ENCODE peak calls at places on chromosomes 13 and 19, in ten cellular contexts. G, R, T, N, S, K, O, P, W and D are unnamed samples.

GRCh38 chr13:69677343-69677742 is 430.3 kb upstream of the ATXN8OS start:
- DNase-seq in G (no peak), R (no peak), T (no peak), N (no peak), S (no peak), K (no peak), O (no peak), P (no peak), W (no peak), D (no peak)

GRCh38 chr19:4327252-4327876 is 11.3 kb downstream of the STAP2 start:
- DNase-seq in G (no peak), R (no peak), T (no peak), N (peak), S (peak), K (peak), O (peak), P (no peak), W (peak), D (no peak)

GRCh38 chr19:1399745-1400144 is 1.6 kb downstream of the GAMT start:
- DNase-seq in G (no peak), R (no peak), T (no peak), N (no peak), S (no peak), K (no peak), O (no peak), P (no peak), W (no peak), D (no peak)

GRCh38 chr19:52095172-52096014 is at the start of gene ZNF841:
- DNase-seq in G (peak), R (peak), T (peak), N (peak), S (peak), K (peak), O (peak), P (peak), W (peak), D (peak)

GRCh38 chr19:5947435-5947834 is 30.5 kb downstream of the RANBP3 start:
- DNase-seq in G (no peak), R (peak), T (no peak), N (peak), S (no peak), K (peak), O (no peak), P (peak), W (no peak), D (no peak)

GRCh38 chr13:28370448-28370847 is 124.5 kb downstream of the FLT1 start:
- DNase-seq in G (no peak), R (no peak), T (no peak), N (no peak), S (no peak), K (no peak), O (no peak), P (no peak), W (no peak), D (no peak)

GRCh38 chr13:110336108-110336507 is 29.0 kb downstream of the COL4A2 start:
- DNase-seq in G (no peak), R (no peak), T (no peak), N (no peak), S (no peak), K (no peak), O (no peak), P (no peak), W (no peak), D (no peak)

GRCh38 chr19:18856385-18857126 is 24.8 kb downstream of the UPF1 start:
- DNase-seq in G (peak), R (no peak), T (no peak), N (peak), S (no peak), K (peak), O (no peak), P (no peak), W (no peak), D (peak)

GRCh38 chr13:72217142-72217541 is 350.1 kb upstream of the DACH1 start:
- DNase-seq in G (no peak), R (no peak), T (no peak), N (no peak), S (no peak), K (no peak), O (no peak), P (no peak), W (no peak), D (no peak)

GRCh38 chr19:1244693-1245451 is 3.3 kb downstream of the ATP5F1D start:
- DNase-seq in G (no peak), R (peak), T (no peak), N (peak), S (no peak), K (peak), O (no peak), P (peak), W (no peak), D (no peak)

GRCh38 chr19:33622809-33623511 is 1.2 kb downstream of the CHST8 start:
- DNase-seq in G (no peak), R (no peak), T (no peak), N (no peak), S (no peak), K (no peak), O (no peak), P (no peak), W (no peak), D (no peak)

GRCh38 chr19:55253842-55254624 is 4.8 kb downstream of the PPP6R1 start:
- DNase-seq in G (no peak), R (no peak), T (no peak), N (no peak), S (peak), K (no peak), O (peak), P (no peak), W (peak), D (no peak)

GRCh38 chr19:17868669-17869068 is 3.1 kb upstream of the SLC5A5 start:
- DNase-seq in G (no peak), R (no peak), T (no peak), N (no peak), S (no peak), K (no peak), O (no peak), P (no peak), W (no peak), D (no peak)

GRCh38 chr13:109840201-109840892 is 54.0 kb upstream of the IRS2 start:
- DNase-seq in G (no peak), R (no peak), T (peak), N (no peak), S (no peak), K (no peak), O (no peak), P (no peak), W (no peak), D (peak)

GRCh38 chr19:44764975-44765948 is 12.4 kb upstream of the CBLC start:
- DNase-seq in G (peak), R (no peak), T (no peak), N (no peak), S (no peak), K (no peak), O (no peak), P (no peak), W (no peak), D (no peak)

GRCh38 chr19:11767633-11768133 is 883 bp downstream of the ZNF441 start:
- DNase-seq in G (peak), R (peak), T (peak), N (no peak), S (no peak), K (no peak), O (peak), P (peak), W (peak), D (no peak)

GRCh38 chr19:12834976-12835757 is 788 bp upstream of the RTBDN start:
- DNase-seq in G (peak), R (no peak), T (no peak), N (no peak), S (no peak), K (no peak), O (no peak), P (no peak), W (no peak), D (peak)

GRCh38 chr19:6677495-6677894 is 7.5 kb upstream of the TNFSF14 start:
- DNase-seq in G (no peak), R (no peak), T (no peak), N (no peak), S (no peak), K (no peak), O (no peak), P (no peak), W (no peak), D (no peak)

GRCh38 chr19:2556221-2557092 is 80.5 kb downstream of the GADD45B start:
- DNase-seq in G (no peak), R (no peak), T (no peak), N (no peak), S (no peak), K (no peak), O (no peak), P (no peak), W (no peak), D (no peak)

GRCh38 chr19:16861875-16862274 is 26.9 kb upstream of the F2RL3 start:
- DNase-seq in G (no peak), R (no peak), T (no peak), N (no peak), S (no peak), K (no peak), O (no peak), P (no peak), W (no peak), D (no peak)

GRCh38 chr19:47280183-47280797 is 5.6 kb downstream of the INAFM1 start:
- DNase-seq in G (peak), R (no peak), T (no peak), N (no peak), S (no peak), K (no peak), O (no peak), P (no peak), W (peak), D (peak)

GRCh38 chr19:2235396-2236284 is 489 bp downstream of the PLEKHJ1 start:
- DNase-seq in G (peak), R (no peak), T (no peak), N (peak), S (no peak), K (no peak), O (peak), P (no peak), W (no peak), D (no peak)

GRCh38 chr19:3407556-3408516 is 41.5 kb downstream of the NFIC start:
- DNase-seq in G (no peak), R (peak), T (no peak), N (peak), S (no peak), K (no peak), O (no peak), P (no peak), W (no peak), D (no peak)

GRCh38 chr19:4393947-4394590 is 6.3 kb downstream of the SH3GL1 start:
- DNase-seq in G (no peak), R (no peak), T (no peak), N (peak), S (no peak), K (no peak), O (no peak), P (no peak), W (no peak), D (no peak)

GRCh38 chr19:44954278-44954648 is 917 bp upstream of the CLPTM1 start:
- DNase-seq in G (no peak), R (no peak), T (no peak), N (no peak), S (no peak), K (no peak), O (no peak), P (peak), W (no peak), D (no peak)

GRCh38 chr19:10009269-10009665 is 1.0 kb downstream of the COL5A3 start:
- DNase-seq in G (peak), R (no peak), T (peak), N (peak), S (no peak), K (no peak), O (peak), P (peak), W (peak), D (peak)

GRCh38 chr13:40228981-40229380 is 437.5 kb downstream of the FOXO1 start:
- DNase-seq in G (no peak), R (no peak), T (no peak), N (no peak), S (no peak), K (no peak), O (no peak), P (no peak), W (no peak), D (peak)

GRCh38 chr13:36817996-36818395 is 1.0 kb upstream of the RFXAP start:
- DNase-seq in G (no peak), R (no peak), T (no peak), N (no peak), S (no peak), K (no peak), O (no peak), P (no peak), W (no peak), D (no peak)

GRCh38 chr13:24716446-24716845 is 36.2 kb downstream of the ATP12A start:
- DNase-seq in G (no peak), R (no peak), T (no peak), N (no peak), S (no peak), K (no peak), O (no peak), P (no peak), W (no peak), D (no peak)

GRCh38 chr13:106348032-106348431 is 187.4 kb downstream of the EFNB2 start:
- DNase-seq in G (no peak), R (no peak), T (peak), N (no peak), S (no peak), K (no peak), O (no peak), P (no peak), W (no peak), D (peak)

GRCh38 chr19:38031423-38031770 is 124.4 kb downstream of the SIPA1L3 start:
- DNase-seq in G (no peak), R (no peak), T (no peak), N (no peak), S (no peak), K (no peak), O (no peak), P (no peak), W (no peak), D (no peak)

GRCh38 chr13:24683833-24684599 is 3.8 kb downstream of the ATP12A start:
- DNase-seq in G (peak), R (peak), T (peak), N (peak), S (peak), K (peak), O (peak), P (no peak), W (peak), D (peak)

GRCh38 chr13:32530841-32531253 is 7.7 kb downstream of the N4BP2L2 start:
- DNase-seq in G (no peak), R (no peak), T (no peak), N (no peak), S (no peak), K (no peak), O (no peak), P (no peak), W (no peak), D (peak)

GRCh38 chr19:58353717-58354477 is 605 bp upstream of the A1BG start:
- DNase-seq in G (no peak), R (no peak), T (no peak), N (no peak), S (no peak), K (no peak), O (no peak), P (no peak), W (no peak), D (no peak)

GRCh38 chr13:98771838-98772611 is 19.6 kb upstream of the SLC15A1 start:
- DNase-seq in G (no peak), R (no peak), T (no peak), N (no peak), S (no peak), K (no peak), O (no peak), P (no peak), W (no peak), D (no peak)

GRCh38 chr19:13154911-13155471 is 4.8 kb downstream of the IER2 start:
- DNase-seq in G (no peak), R (no peak), T (peak), N (peak), S (peak), K (no peak), O (peak), P (peak), W (peak), D (peak)

GRCh38 chr19:55635856-55636440 is 4.9 kb upstream of the ZNF580 start:
- DNase-seq in G (no peak), R (no peak), T (no peak), N (no peak), S (no peak), K (no peak), O (no peak), P (no peak), W (no peak), D (no peak)

GRCh38 chr19:719081-719512 is 10.4 kb downstream of the PALM start:
- DNase-seq in G (peak), R (peak), T (no peak), N (peak), S (no peak), K (peak), O (no peak), P (peak), W (no peak), D (no peak)

GRCh38 chr13:85142351-85142750 is 656.9 kb downstream of the SLITRK6 start:
- DNase-seq in G (no peak), R (no peak), T (no peak), N (no peak), S (no peak), K (no peak), O (no peak), P (no peak), W (no peak), D (no peak)